ENCODE peak calls at places on chromosomes 12 and 14, in six cellular contexts. B, H, N, P, T and S are unnamed samples.

GRCh38 chr14:35687335-35687939 is 121.7 kb downstream of the RALGAPA1 start:
- DNase-seq in B (peak; percentile 20), H (no peak), N (no peak), P (no peak), T (peak; percentile 52), S (no peak)

GRCh38 chr12:65695077-65695865 is 129.0 kb upstream of the HMGA2 start:
- DNase-seq in B (peak; percentile 11), H (no peak), N (no peak), P (no peak), T (no peak), S (no peak)

GRCh38 chr14:96634481-96634880 is 132.3 kb downstream of the PAPOLA start:
- DNase-seq in B (no peak), H (peak; percentile 82), N (no peak), P (no peak), T (no peak), S (no peak)

GRCh38 chr12:49231881-49232650 is 32.8 kb upstream of the TUBA1C start:
- DNase-seq in B (no peak), H (no peak), N (no peak), P (no peak), T (no peak), S (no peak)

GRCh38 chr12:114809132-114809531 is 125.2 kb upstream of the TBX3 start:
- DNase-seq in B (no peak), H (no peak), N (no peak), P (no peak), T (no peak), S (no peak)

GRCh38 chr12:87344699-87345098 is 684.5 kb downstream of the C12orf50 start:
- DNase-seq in B (no peak), H (no peak), N (no peak), P (no peak), T (no peak), S (no peak)

GRCh38 chr12:3123729-3124128 is 46.5 kb downstream of the TSPAN9 start:
- DNase-seq in B (no peak), H (no peak), N (no peak), P (no peak), T (no peak), S (no peak)

GRCh38 chr12:53292441-53292840 is 2.9 kb upstream of the PFDN5 start:
- DNase-seq in B (no peak), H (no peak), N (no peak), P (no peak), T (no peak), S (no peak)

GRCh38 chr14:75454963-75455546 is 27.2 kb downstream of the JDP2 start:
- DNase-seq in B (peak; percentile 74), H (no peak), N (peak; percentile 68), P (no peak), T (no peak), S (peak; percentile 67)

GRCh38 chr12:62802981-62803380 is 132.0 kb downstream of the PPM1H start:
- DNase-seq in B (no peak), H (no peak), N (no peak), P (no peak), T (no peak), S (no peak)
- TF ChIP-seq CTCF in B (no peak), H (no peak), N (no peak), P (no peak), T (no peak), S (no peak)

DNA sequence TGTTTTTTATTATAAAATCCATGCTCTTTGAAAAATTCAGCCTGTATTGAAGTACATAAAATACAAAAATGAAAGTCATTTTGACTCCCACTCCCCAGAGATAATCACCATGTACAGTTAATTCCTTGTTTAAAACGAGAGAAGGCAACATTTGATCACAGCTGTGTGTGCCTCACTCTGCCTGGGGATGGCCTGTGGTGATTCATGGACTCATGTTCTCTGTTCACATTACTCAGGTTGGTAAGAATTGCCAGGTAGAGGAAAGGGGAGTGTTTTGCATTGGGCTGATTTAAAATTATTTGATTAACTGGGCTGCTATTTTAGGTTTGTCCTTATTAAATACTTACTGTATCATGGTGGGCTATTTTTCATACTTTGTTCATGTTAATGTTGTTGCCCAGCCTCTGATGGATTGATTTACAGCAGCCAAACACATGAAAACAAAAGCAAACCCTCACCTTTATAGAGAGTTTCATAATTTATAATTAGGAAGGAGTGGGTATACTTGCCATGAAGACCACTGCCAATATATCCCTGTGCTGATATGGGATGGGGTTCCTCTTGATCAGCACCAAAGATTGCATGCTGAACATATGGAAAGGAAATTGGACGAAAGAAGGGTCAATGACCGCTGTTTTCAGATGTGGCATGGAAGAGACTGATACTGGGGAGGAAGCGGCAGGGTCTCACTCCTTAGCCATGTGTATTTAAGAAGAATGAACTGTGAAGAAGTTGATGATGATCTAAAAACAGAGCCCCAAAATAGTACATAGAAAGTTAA is 3.0 kb downstream of the ZBTB1 start:
- DNase-seq in B (peak; percentile 43), H (no peak), N (no peak), P (no peak), T (no peak), S (no peak)
- H3K4me3 ChIP-seq in B (peak overlapping the region; percentile 20), H (no peak overlapping the region), N (peak overlapping the region; percentile 95), P (no peak overlapping the region), T (peak overlapping the region; percentile 63), S (no peak overlapping the region)

DNA sequence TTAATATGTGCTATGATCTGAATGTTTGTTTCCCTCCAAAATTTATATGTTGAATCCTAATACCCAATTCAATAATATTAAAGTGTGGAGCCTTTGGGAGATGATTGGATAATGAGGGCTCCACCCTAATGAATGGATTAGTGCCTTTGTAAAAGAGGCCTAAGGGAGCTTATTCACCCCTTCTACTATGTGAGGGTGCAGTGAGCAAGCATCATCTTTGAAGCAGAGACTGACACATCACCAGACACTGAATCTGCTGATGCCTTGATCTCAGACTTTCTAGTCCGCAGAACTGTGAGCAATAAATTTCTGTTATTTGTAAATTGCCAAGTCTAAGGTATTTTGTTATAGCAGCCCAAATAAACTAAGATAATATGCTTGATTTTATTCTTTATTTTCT is 131.1 kb upstream of the SLC38A2 start:
- DNase-seq in B (no peak), H (no peak), N (no peak), P (no peak), T (no peak), S (no peak)
- H3K9me3 ChIP-seq in B (no peaks in the 10 kb centered on the region), H (peaks cover 9% of the 10 kb centered on the region), N (peaks cover 61% of the 10 kb centered on the region), P (peaks cover 7% of the 10 kb centered on the region), T (peaks cover 4% of the 10 kb centered on the region), S (no peaks in the 10 kb centered on the region)

DNA sequence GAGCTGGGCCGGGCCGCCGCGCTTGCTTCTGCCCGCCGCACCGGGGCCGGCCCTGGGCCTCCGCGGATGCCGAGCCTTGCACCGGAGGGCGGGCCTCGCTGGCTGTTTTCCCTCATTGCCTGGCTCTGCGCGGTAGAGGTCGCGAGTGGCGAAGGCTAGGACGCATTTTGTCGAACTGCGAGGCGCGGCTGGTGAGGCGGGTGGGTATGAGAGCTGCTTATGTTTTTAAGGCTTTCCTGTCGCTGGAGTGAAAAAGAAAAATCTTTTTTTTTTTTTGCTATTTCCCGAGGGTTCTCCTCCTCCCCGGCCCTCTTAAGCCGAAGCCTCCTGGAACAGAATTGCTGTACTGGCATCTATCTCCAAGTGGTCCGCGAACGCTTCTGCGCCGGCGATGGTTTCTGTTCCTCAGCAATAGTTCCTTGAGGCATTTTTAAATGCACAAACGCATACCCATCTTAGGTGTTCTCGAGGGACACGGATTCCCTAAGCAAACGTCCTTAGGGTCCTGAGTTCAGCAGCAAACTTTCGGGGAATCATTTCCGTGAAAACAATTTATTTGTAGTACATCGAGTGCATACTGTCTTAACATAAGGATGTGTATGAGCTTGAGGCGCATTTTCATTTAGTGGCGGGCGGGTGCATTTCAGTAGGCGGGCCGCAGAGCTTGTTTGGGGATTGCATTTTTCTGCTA is 631 bp downstream of the RESF1 start:
- DNase-seq in B (peak; percentile 66), H (peak; percentile 92), N (peak; percentile 75), P (peak; percentile 63), T (peak; percentile 65), S (peak; percentile 70)
- TF ChIP-seq CTCF in B (no peak), H (no peak), N (no peak), P (peak; percentile 20), T (no peak), S (peak; percentile 29)

GRCh38 chr14:65332141-65332871 is 80.2 kb upstream of the FUT8 start:
- DNase-seq in B (no peak), H (no peak), N (no peak), P (no peak), T (no peak), S (no peak)

GRCh38 chr14:65336191-65336591 is 76.3 kb upstream of the FUT8 start:
- DNase-seq in B (no peak), H (no peak), N (no peak), P (no peak), T (no peak), S (no peak)

GRCh38 chr14:65333926-65334687 is 78.4 kb upstream of the FUT8 start:
- DNase-seq in B (no peak), H (no peak), N (peak; percentile 30), P (peak; percentile 75), T (peak; percentile 44), S (peak; percentile 15)

GRCh38 chr14:65334765-65335411 is 77.6 kb upstream of the FUT8 start:
- DNase-seq in B (no peak), H (no peak), N (no peak), P (no peak), T (no peak), S (no peak)

GRCh38 chr14:65335548-65335947 is 77.0 kb upstream of the FUT8 start:
- DNase-seq in B (no peak), H (no peak), N (no peak), P (no peak), T (no peak), S (no peak)
- H3K4me3 ChIP-seq in B (no peak overlapping the region), H (no peak overlapping the region), N (no peak overlapping the region), P (no peak overlapping the region), T (no peak overlapping the region), S (no peak overlapping the region)

DNA sequence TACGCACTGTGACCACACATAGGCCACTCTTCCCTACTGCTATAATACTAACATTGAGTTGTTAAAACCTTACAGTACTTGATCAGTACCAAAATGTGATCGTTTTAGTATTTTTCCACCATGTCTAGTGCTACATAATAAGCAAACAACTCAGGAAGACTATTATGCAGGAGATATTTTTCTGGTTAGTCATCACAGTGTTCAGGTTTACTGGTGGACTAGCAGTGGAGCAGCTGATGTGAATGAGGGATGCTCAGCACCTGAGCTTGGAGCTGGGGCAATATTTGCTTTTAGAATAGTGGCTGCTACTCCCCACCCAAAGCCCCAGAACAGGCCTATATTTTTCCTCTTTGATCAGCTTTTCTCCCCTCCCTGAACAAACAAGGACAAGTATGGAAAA is 513.1 kb downstream of the KCNH5 start:
- DNase-seq in B (no peak), H (no peak), N (no peak), P (no peak), T (no peak), S (no peak)
- H3K9me3 ChIP-seq in B (no peaks in the 10 kb centered on the region), H (no peaks in the 10 kb centered on the region), N (no peaks in the 10 kb centered on the region), P (no peaks in the 10 kb centered on the region), T (no peaks in the 10 kb centered on the region), S (no peaks in the 10 kb centered on the region)

DNA sequence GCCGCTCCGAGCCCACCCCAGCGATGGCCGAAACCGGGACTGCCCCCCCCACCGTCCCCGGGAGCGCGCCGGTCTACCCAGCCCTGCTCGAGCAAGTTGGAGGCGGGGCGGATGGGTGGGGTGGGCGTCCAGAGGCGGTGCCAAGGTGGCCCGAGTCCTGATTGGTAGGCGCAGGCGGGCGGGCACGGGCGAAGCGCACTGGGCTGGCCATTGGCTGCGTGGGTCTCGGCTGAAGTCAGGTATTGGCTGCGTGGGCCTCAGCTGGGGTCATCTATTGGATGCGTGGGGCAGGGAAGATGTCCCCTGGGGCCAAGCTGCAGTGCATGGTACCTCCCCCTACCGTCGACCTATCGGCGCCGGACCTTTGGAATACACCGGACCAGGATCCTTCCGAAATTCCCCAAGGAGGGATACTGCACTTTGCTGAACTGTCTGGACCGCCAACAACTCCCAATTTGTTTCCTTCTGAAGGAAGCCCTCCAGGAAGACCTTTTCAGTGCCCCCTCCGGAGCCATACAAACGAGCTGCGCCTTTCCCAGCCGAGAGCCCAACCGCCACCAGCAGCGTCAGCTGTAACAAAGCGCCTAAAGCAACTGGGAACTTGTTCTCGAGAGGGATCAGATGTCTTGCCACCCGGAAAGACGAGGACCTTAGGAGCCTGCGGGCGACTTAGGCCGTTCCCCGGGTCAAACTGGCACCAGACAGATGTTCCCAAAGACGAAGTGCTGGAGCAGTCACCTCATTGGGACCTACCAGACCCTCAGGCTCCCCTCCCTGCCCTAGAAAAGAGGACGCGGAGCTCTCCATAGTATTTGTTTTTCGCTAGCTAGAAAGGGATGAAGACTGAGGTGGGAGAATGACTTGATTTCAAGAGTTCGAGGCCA is at the start of gene HOMEZ:
- DNase-seq in B (peak; percentile 99), H (peak; percentile 100), N (peak; percentile 99), P (peak; percentile 98), T (peak; percentile 91), S (peak; percentile 99)
- TF ChIP-seq CTCF in B (peak; percentile 18), H (peak; percentile 28), N (peak; percentile 38), P (peak; percentile 27), T (no peak), S (peak; percentile 12)